ENCODE peak calls at places on chromosomes 11 and 22, in five cellular contexts. One of them, this sample, is unnamed.

GRCh38 chr11:110161061-110161460 is 67.9 kb downstream of the ZC3H12C start:
- DNase-seq in K562: no peak
- DNase-seq in PC-3: no peak
- DNase-seq in HCT116: no peak
- DNase-seq in fibroblast of lung: no peak
- DNase-seq in this sample: no peak

GRCh38 chr22:49959782-49960158 is 802 bp upstream of the PIM3 start:
- DNase-seq in K562: no peak
- DNase-seq in PC-3: peak; percentile 69
- DNase-seq in HCT116: no peak
- DNase-seq in fibroblast of lung: peak; percentile 49
- DNase-seq in this sample: no peak

GRCh38 chr11:122486793-122487495 is 168.6 kb upstream of the UBASH3B start:
- DNase-seq in fibroblast of lung: peak; percentile 13
- DNase-seq in K562: no peak
- DNase-seq in PC-3: peak; percentile 35
- DNase-seq in HCT116: peak; percentile 6
- DNase-seq in this sample: no peak

GRCh38 chr11:75762885-75763284 is 5.7 kb upstream of the DGAT2 start:
- DNase-seq in fibroblast of lung: no peak
- DNase-seq in K562: no peak
- DNase-seq in HCT116: no peak
- DNase-seq in PC-3: no peak
- DNase-seq in this sample: peak; percentile 54

GRCh38 chr11:101583180-101584128 is at the start of gene TRPC6:
- DNase-seq in PC-3: no peak
- DNase-seq in fibroblast of lung: peak; percentile 11
- DNase-seq in HCT116: no peak
- DNase-seq in K562: no peak
- DNase-seq in this sample: peak; percentile 37

GRCh38 chr11:14310696-14311095 is 48.3 kb downstream of the RRAS2 start:
- DNase-seq in PC-3: no peak
- DNase-seq in K562: no peak
- DNase-seq in HCT116: no peak
- DNase-seq in fibroblast of lung: no peak
- DNase-seq in this sample: no peak

GRCh38 chr11:39304586-39304985 is 2154.9 kb downstream of the LRRC4C start:
- DNase-seq in K562: no peak
- DNase-seq in HCT116: no peak
- DNase-seq in fibroblast of lung: no peak
- DNase-seq in PC-3: peak; percentile 13
- DNase-seq in this sample: no peak

GRCh38 chr11:116240661-116241060 is 532.1 kb downstream of the BUD13 start:
- DNase-seq in K562: no peak
- DNase-seq in fibroblast of lung: no peak
- DNase-seq in HCT116: no peak
- DNase-seq in PC-3: no peak
- DNase-seq in this sample: no peak

GRCh38 chr11:44625759-44626523 is 60.5 kb downstream of the CD82 start:
- DNase-seq in HCT116: no peak
- DNase-seq in K562: no peak
- DNase-seq in PC-3: no peak
- DNase-seq in fibroblast of lung: no peak
- DNase-seq in this sample: peak; percentile 4

GRCh38 chr22:24054356-24054755 is 43.3 kb downstream of the CABIN1 start:
- DNase-seq in HCT116: no peak
- DNase-seq in PC-3: no peak
- DNase-seq in fibroblast of lung: peak; percentile 54
- DNase-seq in K562: no peak
- DNase-seq in this sample: no peak

GRCh38 chr11:46180741-46181140 is 59.5 kb upstream of the PHF21A start:
- DNase-seq in PC-3: no peak
- DNase-seq in K562: no peak
- DNase-seq in fibroblast of lung: peak; percentile 22
- DNase-seq in HCT116: no peak
- DNase-seq in this sample: no peak

GRCh38 chr22:48883211-48883960 is 944.3 kb downstream of the BRD1 start:
- DNase-seq in HCT116: no peak
- DNase-seq in K562: no peak
- DNase-seq in fibroblast of lung: no peak
- DNase-seq in PC-3: no peak
- DNase-seq in this sample: no peak

GRCh38 chr11:15189646-15190365 is 75.1 kb downstream of the INSC start:
- DNase-seq in HCT116: no peak
- DNase-seq in fibroblast of lung: peak; percentile 51
- DNase-seq in PC-3: no peak
- DNase-seq in K562: no peak
- DNase-seq in this sample: no peak

GRCh38 chr11:10117709-10118341 is 176.2 kb downstream of the SBF2 start:
- DNase-seq in K562: no peak
- DNase-seq in HCT116: no peak
- DNase-seq in fibroblast of lung: peak; percentile 67
- DNase-seq in PC-3: peak; percentile 25
- DNase-seq in this sample: no peak

GRCh38 chr22:44357962-44358553 is 45.3 kb upstream of the SHISAL1 start:
- DNase-seq in PC-3: no peak
- DNase-seq in K562: no peak
- DNase-seq in HCT116: no peak
- DNase-seq in fibroblast of lung: peak; percentile 44
- DNase-seq in this sample: no peak

GRCh38 chr11:18001191-18001590 is 11.7 kb downstream of the SERGEF start:
- DNase-seq in PC-3: no peak
- DNase-seq in HCT116: no peak
- DNase-seq in K562: no peak
- DNase-seq in fibroblast of lung: peak; percentile 19
- DNase-seq in this sample: no peak

GRCh38 chr22:25970348-25970995 is 198.8 kb upstream of the SEZ6L start:
- DNase-seq in fibroblast of lung: no peak
- DNase-seq in PC-3: no peak
- DNase-seq in HCT116: no peak
- DNase-seq in K562: no peak
- DNase-seq in this sample: peak; percentile 8

GRCh38 chr11:66866420-66867010 is 9.7 kb downstream of the LRFN4 start:
- DNase-seq in fibroblast of lung: no peak
- DNase-seq in K562: no peak
- DNase-seq in PC-3: no peak
- DNase-seq in HCT116: no peak
- DNase-seq in this sample: no peak

GRCh38 chr11:13674799-13675509 is 6.5 kb downstream of the FAR1 start:
- DNase-seq in HCT116: no peak
- DNase-seq in K562: no peak
- DNase-seq in fibroblast of lung: no peak
- DNase-seq in PC-3: no peak
- DNase-seq in this sample: no peak

GRCh38 chr11:74380746-74381439 is 17.3 kb downstream of the PGM2L1 start:
- DNase-seq in PC-3: peak; percentile 73
- DNase-seq in K562: no peak
- DNase-seq in fibroblast of lung: peak; percentile 16
- DNase-seq in HCT116: no peak
- DNase-seq in this sample: peak; percentile 6

GRCh38 chr22:25833676-25834075 is 91.7 kb downstream of the MYO18B start:
- DNase-seq in fibroblast of lung: no peak
- DNase-seq in PC-3: no peak
- DNase-seq in K562: no peak
- DNase-seq in HCT116: no peak
- DNase-seq in this sample: no peak

GRCh38 chr22:33726294-33726711 is 194.0 kb downstream of the LARGE1 start:
- DNase-seq in HCT116: no peak
- DNase-seq in PC-3: peak; percentile 26
- DNase-seq in fibroblast of lung: peak; percentile 70
- DNase-seq in K562: no peak
- DNase-seq in this sample: peak; percentile 13

GRCh38 chr11:116046127-116046526 is 541.9 kb upstream of the CADM1 start:
- DNase-seq in HCT116: no peak
- DNase-seq in fibroblast of lung: no peak
- DNase-seq in K562: no peak
- DNase-seq in PC-3: no peak
- DNase-seq in this sample: no peak

GRCh38 chr11:74460481-74461154 is 6.7 kb downstream of the KCNE3 start:
- DNase-seq in fibroblast of lung: peak; percentile 43
- DNase-seq in K562: peak; percentile 74
- DNase-seq in PC-3: peak; percentile 34
- DNase-seq in HCT116: no peak
- DNase-seq in this sample: no peak

GRCh38 chr22:49907807-49908206 is 10.4 kb downstream of the ALG12 start:
- DNase-seq in PC-3: no peak
- DNase-seq in fibroblast of lung: no peak
- DNase-seq in K562: no peak
- DNase-seq in HCT116: no peak
- DNase-seq in this sample: no peak

GRCh38 chr11:22666700-22667439 is 459 bp downstream of the GAS2 start:
- DNase-seq in HCT116: no peak
- DNase-seq in K562: no peak
- DNase-seq in PC-3: no peak
- DNase-seq in fibroblast of lung: peak; percentile 43
- DNase-seq in this sample: peak; percentile 80

GRCh38 chr11:62719302-62719978 is 7.8 kb downstream of the HNRNPUL2 start:
- DNase-seq in fibroblast of lung: no peak
- DNase-seq in HCT116: no peak
- DNase-seq in K562: no peak
- DNase-seq in PC-3: no peak
- DNase-seq in this sample: no peak

GRCh38 chr11:30370164-30370563 is 47.3 kb downstream of the ARL14EP start:
- DNase-seq in HCT116: no peak
- DNase-seq in fibroblast of lung: no peak
- DNase-seq in K562: no peak
- DNase-seq in PC-3: no peak
- DNase-seq in this sample: no peak

GRCh38 chr11:30365793-30366517 is 43.1 kb downstream of the ARL14EP start:
- DNase-seq in K562: no peak
- DNase-seq in fibroblast of lung: no peak
- DNase-seq in HCT116: no peak
- DNase-seq in PC-3: no peak
- DNase-seq in this sample: no peak

GRCh38 chr11:30364139-30364875 is 41.4 kb downstream of the ARL14EP start:
- DNase-seq in fibroblast of lung: no peak
- DNase-seq in K562: peak; percentile 49
- DNase-seq in HCT116: no peak
- DNase-seq in PC-3: no peak
- DNase-seq in this sample: no peak

GRCh38 chr11:30368394-30368793 is 45.5 kb downstream of the ARL14EP start:
- DNase-seq in HCT116: no peak
- DNase-seq in fibroblast of lung: no peak
- DNase-seq in K562: no peak
- DNase-seq in PC-3: no peak
- DNase-seq in this sample: no peak
- H2AFZ ChIP-seq in HCT116: no peak overlapping the region
- H2AFZ ChIP-seq in fibroblast of lung: no peak overlapping the region
- H2AFZ ChIP-seq in K562: no peak overlapping the region
- H2AFZ ChIP-seq in PC-3: no peak overlapping the region
- H2AFZ ChIP-seq in this sample: no peak overlapping the region

DNA sequence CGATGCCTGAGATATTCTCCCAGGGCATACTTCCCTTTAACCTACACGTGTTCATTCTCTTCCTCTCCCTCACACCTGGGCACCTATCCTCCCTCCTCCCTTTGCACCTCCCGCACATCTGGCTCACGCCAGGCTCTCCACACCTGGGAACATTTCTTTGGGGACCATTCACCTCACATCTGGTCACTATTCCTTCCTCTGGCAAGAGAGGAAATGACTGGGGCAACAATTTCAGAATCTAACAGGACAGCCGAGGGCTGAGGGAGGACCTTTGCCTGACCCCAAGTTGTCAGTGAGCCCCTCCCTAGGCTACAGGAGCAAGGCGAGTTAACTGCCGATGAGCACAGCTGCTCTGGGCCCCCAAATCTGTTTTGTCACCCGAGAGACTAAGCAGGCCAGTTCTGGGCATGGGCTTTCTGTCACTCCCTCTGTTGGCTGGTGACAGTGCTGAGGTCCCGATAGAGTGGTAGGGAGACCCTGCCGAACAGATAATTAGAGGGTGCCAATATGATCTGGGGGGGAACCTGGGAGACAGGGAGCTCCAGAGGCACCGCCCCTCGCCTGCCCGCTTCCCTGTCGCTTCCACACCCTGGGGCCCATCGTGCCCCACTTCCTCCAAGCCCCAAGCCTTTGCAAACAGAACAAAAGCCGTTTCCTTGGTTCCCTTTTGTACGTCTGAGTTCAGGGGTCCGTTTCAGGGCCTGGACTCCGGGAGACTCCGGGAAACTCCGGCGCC is 45.6 kb downstream of the EIF3F start:
- DNase-seq in PC-3: no peak
- DNase-seq in HCT116: no peak
- DNase-seq in K562: no peak
- DNase-seq in fibroblast of lung: no peak
- DNase-seq in this sample: no peak
- H2AFZ ChIP-seq in PC-3: peak overlapping the region; percentile 34
- H2AFZ ChIP-seq in HCT116: peak overlapping the region; percentile 89
- H2AFZ ChIP-seq in K562: peak overlapping the region; percentile 21
- H2AFZ ChIP-seq in fibroblast of lung: peak overlapping the region; percentile 26
- H2AFZ ChIP-seq in this sample: peak overlapping the region; percentile 15

GRCh38 chr22:38034278-38034882 is 22.8 kb upstream of the PICK1 start:
- DNase-seq in HCT116: peak; percentile 68
- DNase-seq in K562: peak; percentile 85
- DNase-seq in fibroblast of lung: peak; percentile 91
- DNase-seq in PC-3: peak; percentile 74
- DNase-seq in this sample: peak; percentile 87
- H2AFZ ChIP-seq in HCT116: no peak overlapping the region
- H2AFZ ChIP-seq in K562: peak overlapping the region; percentile 82
- H2AFZ ChIP-seq in fibroblast of lung: peak overlapping the region; percentile 25
- H2AFZ ChIP-seq in PC-3: peak overlapping the region; percentile 62
- H2AFZ ChIP-seq in this sample: no peak overlapping the region

GRCh38 chr22:17972385-17973181 is 51.8 kb downstream of the MICAL3 start:
- DNase-seq in fibroblast of lung: peak; percentile 86
- DNase-seq in K562: no peak
- DNase-seq in PC-3: peak; percentile 61
- DNase-seq in HCT116: no peak
- DNase-seq in this sample: no peak
- H2AFZ ChIP-seq in fibroblast of lung: no peak overlapping the region
- H2AFZ ChIP-seq in K562: no peak overlapping the region
- H2AFZ ChIP-seq in PC-3: no peak overlapping the region
- H2AFZ ChIP-seq in HCT116: no peak overlapping the region
- H2AFZ ChIP-seq in this sample: no peak overlapping the region

DNA sequence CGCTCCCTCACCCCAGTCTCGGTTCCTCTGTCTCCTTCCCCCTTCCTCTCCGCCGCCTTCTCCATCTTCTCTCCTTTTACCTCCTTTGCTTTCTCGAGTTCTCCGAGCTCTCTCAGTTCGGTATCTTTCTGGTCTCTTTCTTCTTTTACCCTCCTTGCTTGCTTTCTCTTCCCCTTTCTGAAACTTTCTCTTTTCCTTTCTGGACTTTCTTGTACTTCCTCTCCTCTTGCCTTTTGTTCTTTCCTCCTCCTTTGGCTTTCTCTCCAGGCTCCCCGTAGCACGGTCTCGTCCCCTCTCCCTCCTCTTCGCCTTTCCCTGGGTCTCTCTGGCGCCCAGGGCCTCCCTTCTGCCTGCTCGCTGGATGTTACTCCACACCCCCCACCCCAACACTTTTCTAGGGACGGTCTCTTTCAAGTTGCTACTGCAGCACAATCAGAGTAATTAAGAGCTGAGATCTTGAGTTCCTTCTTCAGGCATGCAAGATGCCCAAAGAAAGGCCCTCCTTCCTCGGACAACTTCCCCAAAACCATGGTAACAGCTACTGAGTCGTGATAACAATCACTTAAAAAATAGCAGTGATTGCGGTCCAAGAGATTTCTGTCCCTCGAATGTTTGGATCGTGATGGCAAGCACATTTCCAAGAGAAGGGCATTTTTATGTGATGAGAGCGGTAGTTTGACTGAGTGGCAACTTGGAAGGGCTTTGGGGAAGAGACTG is 487 bp upstream of the TENM4 start:
- DNase-seq in fibroblast of lung: peak; percentile 78
- DNase-seq in PC-3: no peak
- DNase-seq in K562: no peak
- DNase-seq in HCT116: no peak
- DNase-seq in this sample: no peak
- H2AFZ ChIP-seq in fibroblast of lung: peak overlapping the region; percentile 63
- H2AFZ ChIP-seq in PC-3: no peak overlapping the region
- H2AFZ ChIP-seq in K562: no peak overlapping the region
- H2AFZ ChIP-seq in HCT116: no peak overlapping the region
- H2AFZ ChIP-seq in this sample: peak overlapping the region; percentile 84